ENCODE peak calls at places on chromosomes 16 and 17, in nine cellular contexts. One of them, this sample, is unnamed. For H4K20me1, the result is how much of the 10 kb centered on the place peaks cover.

GRCh38 chr16:89089142-89089541 is 4.5 kb upstream of the ACSF3 start:
- DNase-seq in PC-9: no peak
- DNase-seq in OCI-LY7: no peak
- DNase-seq in fibroblast of lung: no peak
- DNase-seq in IMR-90: no peak
- DNase-seq in astrocyte: no peak
- DNase-seq in H1: peak
- DNase-seq in GM12878: no peak
- DNase-seq in HCT116: no peak
- DNase-seq in this sample: no peak

GRCh38 chr17:57987582-57988300 is at the start of gene VEZF1:
- DNase-seq in H1: no peak
- DNase-seq in GM12878: no peak
- DNase-seq in PC-9: no peak
- DNase-seq in fibroblast of lung: peak
- DNase-seq in HCT116: peak
- DNase-seq in IMR-90: peak
- DNase-seq in astrocyte: peak
- DNase-seq in OCI-LY7: peak
- DNase-seq in this sample: peak

GRCh38 chr17:77798481-77798880 is 160.0 kb upstream of the TNRC6C start:
- DNase-seq in H1: no peak
- DNase-seq in fibroblast of lung: no peak
- DNase-seq in HCT116: no peak
- DNase-seq in OCI-LY7: no peak
- DNase-seq in PC-9: no peak
- DNase-seq in astrocyte: no peak
- DNase-seq in GM12878: no peak
- DNase-seq in IMR-90: no peak
- DNase-seq in this sample: no peak

GRCh38 chr16:67339453-67339852 is 12.8 kb downstream of the LRRC36 start:
- DNase-seq in IMR-90: peak
- DNase-seq in PC-9: no peak
- DNase-seq in H1: no peak
- DNase-seq in OCI-LY7: peak
- DNase-seq in GM12878: no peak
- DNase-seq in HCT116: peak
- DNase-seq in fibroblast of lung: peak
- DNase-seq in astrocyte: peak
- DNase-seq in this sample: peak

GRCh38 chr17:71071837-71072236 is 902.5 kb downstream of the KCNJ2 start:
- DNase-seq in H1: no peak
- DNase-seq in OCI-LY7: no peak
- DNase-seq in HCT116: peak
- DNase-seq in fibroblast of lung: peak
- DNase-seq in GM12878: no peak
- DNase-seq in IMR-90: peak
- DNase-seq in PC-9: peak
- DNase-seq in astrocyte: peak
- DNase-seq in this sample: no peak

GRCh38 chr16:80656731-80657150 is 115.9 kb downstream of the DYNLRB2 start:
- DNase-seq in astrocyte: no peak
- DNase-seq in GM12878: peak
- DNase-seq in PC-9: no peak
- DNase-seq in OCI-LY7: no peak
- DNase-seq in fibroblast of lung: no peak
- DNase-seq in IMR-90: no peak
- DNase-seq in H1: no peak
- DNase-seq in HCT116: no peak
- DNase-seq in this sample: no peak

GRCh38 chr16:30010817-30011504 is at the start of gene DOC2A:
- DNase-seq in GM12878: no peak
- DNase-seq in astrocyte: no peak
- DNase-seq in OCI-LY7: no peak
- DNase-seq in IMR-90: no peak
- DNase-seq in HCT116: no peak
- DNase-seq in fibroblast of lung: no peak
- DNase-seq in PC-9: no peak
- DNase-seq in H1: peak
- DNase-seq in this sample: no peak

GRCh38 chr16:47966325-47966724 is 189.5 kb downstream of the ABCC12 start:
- DNase-seq in IMR-90: no peak
- DNase-seq in PC-9: no peak
- DNase-seq in H1: peak
- DNase-seq in OCI-LY7: no peak
- DNase-seq in fibroblast of lung: no peak
- DNase-seq in HCT116: no peak
- DNase-seq in astrocyte: no peak
- DNase-seq in GM12878: no peak
- DNase-seq in this sample: peak

GRCh38 chr16:78957328-78958100 is 643.0 kb downstream of the MAF start:
- DNase-seq in H1: no peak
- DNase-seq in OCI-LY7: peak
- DNase-seq in GM12878: no peak
- DNase-seq in astrocyte: no peak
- DNase-seq in IMR-90: no peak
- DNase-seq in fibroblast of lung: no peak
- DNase-seq in PC-9: peak
- DNase-seq in HCT116: no peak
- DNase-seq in this sample: no peak

GRCh38 chr17:42537156-42537805 is 1.2 kb downstream of the NAGLU start:
- DNase-seq in GM12878: no peak
- DNase-seq in IMR-90: no peak
- DNase-seq in HCT116: no peak
- DNase-seq in H1: no peak
- DNase-seq in PC-9: no peak
- DNase-seq in OCI-LY7: no peak
- DNase-seq in astrocyte: no peak
- DNase-seq in fibroblast of lung: no peak
- DNase-seq in this sample: no peak

GRCh38 chr17:77327566-77328463 is 187.0 kb downstream of the SEC14L1 start:
- DNase-seq in HCT116: no peak
- DNase-seq in IMR-90: no peak
- DNase-seq in GM12878: no peak
- DNase-seq in astrocyte: no peak
- DNase-seq in OCI-LY7: peak
- DNase-seq in PC-9: no peak
- DNase-seq in H1: no peak
- DNase-seq in fibroblast of lung: no peak
- DNase-seq in this sample: no peak

GRCh38 chr16:27223226-27223610 is 19.9 kb downstream of the KDM8 start:
- DNase-seq in PC-9: no peak
- DNase-seq in fibroblast of lung: no peak
- DNase-seq in H1: no peak
- DNase-seq in astrocyte: no peak
- DNase-seq in OCI-LY7: no peak
- DNase-seq in GM12878: no peak
- DNase-seq in HCT116: no peak
- DNase-seq in IMR-90: no peak
- DNase-seq in this sample: no peak

GRCh38 chr16:20614201-20615141 is 38.3 kb upstream of the ACSM2B start:
- DNase-seq in fibroblast of lung: no peak
- DNase-seq in astrocyte: no peak
- DNase-seq in IMR-90: no peak
- DNase-seq in HCT116: no peak
- DNase-seq in OCI-LY7: no peak
- DNase-seq in PC-9: no peak
- DNase-seq in GM12878: no peak
- DNase-seq in H1: no peak
- DNase-seq in this sample: no peak

GRCh38 chr16:3655791-3656490 is 1.4 kb downstream of the DNASE1 start:
- DNase-seq in PC-9: no peak
- DNase-seq in H1: no peak
- DNase-seq in astrocyte: no peak
- DNase-seq in GM12878: no peak
- DNase-seq in HCT116: no peak
- DNase-seq in fibroblast of lung: no peak
- DNase-seq in OCI-LY7: no peak
- DNase-seq in IMR-90: no peak
- DNase-seq in this sample: no peak

GRCh38 chr16:78893340-78893739 is 707.2 kb downstream of the MAF start:
- DNase-seq in H1: no peak
- DNase-seq in IMR-90: no peak
- DNase-seq in OCI-LY7: no peak
- DNase-seq in GM12878: no peak
- DNase-seq in fibroblast of lung: no peak
- DNase-seq in PC-9: no peak
- DNase-seq in astrocyte: no peak
- DNase-seq in HCT116: no peak
- DNase-seq in this sample: no peak

GRCh38 chr17:76727745-76728456 is 1.3 kb downstream of the METTL23 start:
- DNase-seq in GM12878: peak
- DNase-seq in fibroblast of lung: no peak
- DNase-seq in IMR-90: no peak
- DNase-seq in OCI-LY7: peak
- DNase-seq in HCT116: no peak
- DNase-seq in H1: no peak
- DNase-seq in PC-9: no peak
- DNase-seq in astrocyte: no peak
- DNase-seq in this sample: peak

GRCh38 chr17:77319211-77320031 is 178.7 kb downstream of the SEC14L1 start:
- DNase-seq in fibroblast of lung: peak
- DNase-seq in H1: no peak
- DNase-seq in HCT116: peak
- DNase-seq in PC-9: peak
- DNase-seq in OCI-LY7: peak
- DNase-seq in IMR-90: peak
- DNase-seq in astrocyte: peak
- DNase-seq in GM12878: no peak
- DNase-seq in this sample: peak

GRCh38 chr17:57699751-57700186 is 45.3 kb downstream of the CCDC182 start:
- DNase-seq in GM12878: no peak
- DNase-seq in fibroblast of lung: no peak
- DNase-seq in H1: peak
- DNase-seq in OCI-LY7: no peak
- DNase-seq in PC-9: no peak
- DNase-seq in HCT116: no peak
- DNase-seq in astrocyte: no peak
- DNase-seq in IMR-90: no peak
- DNase-seq in this sample: no peak

GRCh38 chr17:50037321-50038107 is 18.4 kb upstream of the ITGA3 start:
- DNase-seq in PC-9: peak
- DNase-seq in fibroblast of lung: peak
- DNase-seq in astrocyte: peak
- DNase-seq in OCI-LY7: no peak
- DNase-seq in HCT116: no peak
- DNase-seq in H1: no peak
- DNase-seq in IMR-90: peak
- DNase-seq in GM12878: no peak
- DNase-seq in this sample: no peak

GRCh38 chr17:57953703-57954420 is 1.4 kb downstream of the CUEDC1 start:
- DNase-seq in PC-9: no peak
- DNase-seq in GM12878: no peak
- DNase-seq in fibroblast of lung: no peak
- DNase-seq in OCI-LY7: no peak
- DNase-seq in IMR-90: no peak
- DNase-seq in H1: no peak
- DNase-seq in astrocyte: no peak
- DNase-seq in HCT116: no peak
- DNase-seq in this sample: no peak

GRCh38 chr17:15392326-15392739 is 50.9 kb upstream of the TEKT3 start:
- DNase-seq in HCT116: no peak
- DNase-seq in OCI-LY7: no peak
- DNase-seq in GM12878: no peak
- DNase-seq in IMR-90: peak
- DNase-seq in fibroblast of lung: peak
- DNase-seq in astrocyte: peak
- DNase-seq in PC-9: no peak
- DNase-seq in H1: no peak
- DNase-seq in this sample: no peak

GRCh38 chr17:82627827-82628226 is 20.4 kb downstream of the WDR45B start:
- DNase-seq in PC-9: no peak
- DNase-seq in astrocyte: no peak
- DNase-seq in OCI-LY7: no peak
- DNase-seq in fibroblast of lung: no peak
- DNase-seq in IMR-90: no peak
- DNase-seq in GM12878: no peak
- DNase-seq in H1: no peak
- DNase-seq in HCT116: no peak
- DNase-seq in this sample: no peak
- H4K20me1 ChIP-seq in PC-9: under half
- H4K20me1 ChIP-seq in astrocyte: under half
- H4K20me1 ChIP-seq in OCI-LY7: under half
- H4K20me1 ChIP-seq in fibroblast of lung: under half
- H4K20me1 ChIP-seq in IMR-90: half or more
- H4K20me1 ChIP-seq in GM12878: under half
- H4K20me1 ChIP-seq in H1: under half
- H4K20me1 ChIP-seq in HCT116: under half
- H4K20me1 ChIP-seq in this sample: under half

GRCh38 chr16:86643661-86644060 is 65.3 kb downstream of the FOXL1 start:
- DNase-seq in OCI-LY7: no peak
- DNase-seq in astrocyte: no peak
- DNase-seq in H1: no peak
- DNase-seq in PC-9: no peak
- DNase-seq in fibroblast of lung: no peak
- DNase-seq in IMR-90: no peak
- DNase-seq in HCT116: no peak
- DNase-seq in GM12878: no peak
- DNase-seq in this sample: no peak
- H4K20me1 ChIP-seq in OCI-LY7: under half
- H4K20me1 ChIP-seq in astrocyte: under half
- H4K20me1 ChIP-seq in H1: under half
- H4K20me1 ChIP-seq in PC-9: under half
- H4K20me1 ChIP-seq in fibroblast of lung: under half
- H4K20me1 ChIP-seq in IMR-90: under half
- H4K20me1 ChIP-seq in HCT116: under half
- H4K20me1 ChIP-seq in GM12878: under half
- H4K20me1 ChIP-seq in this sample: under half

GRCh38 chr16:28561557-28562187 is 8.0 kb downstream of the SGF29 start:
- DNase-seq in HCT116: no peak
- DNase-seq in H1: no peak
- DNase-seq in astrocyte: no peak
- DNase-seq in fibroblast of lung: no peak
- DNase-seq in PC-9: no peak
- DNase-seq in IMR-90: no peak
- DNase-seq in GM12878: no peak
- DNase-seq in OCI-LY7: no peak
- DNase-seq in this sample: no peak
- H4K20me1 ChIP-seq in HCT116: under half
- H4K20me1 ChIP-seq in H1: under half
- H4K20me1 ChIP-seq in astrocyte: under half
- H4K20me1 ChIP-seq in fibroblast of lung: under half
- H4K20me1 ChIP-seq in PC-9: under half
- H4K20me1 ChIP-seq in IMR-90: under half
- H4K20me1 ChIP-seq in GM12878: under half
- H4K20me1 ChIP-seq in OCI-LY7: under half
- H4K20me1 ChIP-seq in this sample: under half

DNA sequence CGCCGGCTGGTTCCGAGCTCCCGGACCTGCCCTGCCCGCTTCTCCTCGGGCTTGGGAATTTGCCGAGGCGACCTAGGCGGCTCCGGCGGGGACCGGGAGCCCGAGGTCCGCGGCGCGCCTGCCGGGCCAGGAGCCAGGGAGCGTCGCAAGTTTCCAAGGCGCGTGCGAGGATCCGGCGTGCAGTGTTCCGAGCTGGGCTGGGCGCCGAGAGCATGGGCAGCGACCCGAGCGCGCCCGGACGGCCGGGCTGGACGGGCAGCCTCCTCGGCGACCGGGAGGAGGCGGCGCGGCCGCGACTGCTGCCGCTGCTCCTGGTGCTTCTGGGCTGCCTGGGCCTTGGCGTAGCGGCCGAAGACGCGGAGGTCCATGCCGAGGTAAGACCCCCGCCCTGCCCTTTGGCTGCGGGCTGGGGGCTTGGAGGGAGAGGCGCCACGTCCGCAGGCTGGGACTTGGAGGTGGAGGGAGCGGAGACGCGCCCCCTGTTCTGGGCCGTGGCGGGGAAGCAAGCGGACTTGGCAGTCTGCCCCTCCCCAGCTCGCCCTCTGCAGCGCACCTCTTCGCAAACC is 668 bp downstream of the MMP15 start:
- DNase-seq in PC-9: no peak
- DNase-seq in OCI-LY7: no peak
- DNase-seq in IMR-90: peak
- DNase-seq in H1: peak
- DNase-seq in fibroblast of lung: peak
- DNase-seq in GM12878: no peak
- DNase-seq in astrocyte: peak
- DNase-seq in HCT116: no peak
- DNase-seq in this sample: peak
- H4K20me1 ChIP-seq in PC-9: under half
- H4K20me1 ChIP-seq in OCI-LY7: under half
- H4K20me1 ChIP-seq in IMR-90: under half
- H4K20me1 ChIP-seq in H1: under half
- H4K20me1 ChIP-seq in fibroblast of lung: under half
- H4K20me1 ChIP-seq in GM12878: under half
- H4K20me1 ChIP-seq in astrocyte: under half
- H4K20me1 ChIP-seq in HCT116: under half
- H4K20me1 ChIP-seq in this sample: under half

This sample was measured in Karpas-422.